ENCODE peak calls at places on chromosomes 12 and 14, in nine cellular contexts. One of them, this sample, is unnamed.

GRCh38 chr12:113688313-113688712 is 216.6 kb upstream of the LHX5 start:
- DNase-seq in non-pigmented ciliary epithelial cell: no peak
- DNase-seq in left cardiac atrium: no peak
- DNase-seq in C1 segment of cervical spinal cord: no peak
- DNase-seq in hippocampal formation: no peak
- DNase-seq in NCI-H1048: no peak
- DNase-seq in hepatocyte: no peak
- DNase-seq in EH: no peak
- DNase-seq in NCI-H748 treated with DMSO at 0.1 percent for 48 hours: no peak
- DNase-seq in this sample: no peak

GRCh38 chr14:93525691-93526451 is 95.1 kb downstream of the UNC79 start:
- DNase-seq in non-pigmented ciliary epithelial cell: no peak
- DNase-seq in left cardiac atrium: no peak
- DNase-seq in C1 segment of cervical spinal cord: no peak
- DNase-seq in hippocampal formation: no peak
- DNase-seq in NCI-H1048: no peak
- DNase-seq in hepatocyte: no peak
- DNase-seq in EH: no peak
- DNase-seq in NCI-H748 treated with DMSO at 0.1 percent for 48 hours: no peak
- DNase-seq in this sample: peak; percentile 2

GRCh38 chr14:56844603-56845002 is 34.3 kb upstream of the OTX2 start:
- DNase-seq in non-pigmented ciliary epithelial cell: no peak
- DNase-seq in left cardiac atrium: no peak
- DNase-seq in C1 segment of cervical spinal cord: no peak
- DNase-seq in hippocampal formation: no peak
- DNase-seq in NCI-H1048: no peak
- DNase-seq in hepatocyte: no peak
- DNase-seq in EH: no peak
- DNase-seq in NCI-H748 treated with DMSO at 0.1 percent for 48 hours: no peak
- DNase-seq in this sample: no peak

GRCh38 chr14:103422981-103423600 is 37.9 kb downstream of the MARK3 start:
- DNase-seq in non-pigmented ciliary epithelial cell: no peak
- DNase-seq in left cardiac atrium: no peak
- DNase-seq in C1 segment of cervical spinal cord: no peak
- DNase-seq in hippocampal formation: no peak
- DNase-seq in NCI-H1048: no peak
- DNase-seq in hepatocyte: no peak
- DNase-seq in EH: peak; percentile 91
- DNase-seq in NCI-H748 treated with DMSO at 0.1 percent for 48 hours: no peak
- DNase-seq in this sample: no peak

GRCh38 chr14:78342879-78343278 is 172.7 kb downstream of the NRXN3 start:
- DNase-seq in non-pigmented ciliary epithelial cell: no peak
- DNase-seq in left cardiac atrium: no peak
- DNase-seq in C1 segment of cervical spinal cord: no peak
- DNase-seq in hippocampal formation: no peak
- DNase-seq in NCI-H1048: no peak
- DNase-seq in hepatocyte: no peak
- DNase-seq in EH: no peak
- DNase-seq in NCI-H748 treated with DMSO at 0.1 percent for 48 hours: no peak
- DNase-seq in this sample: no peak

GRCh38 chr12:30088259-30088995 is 304.7 kb upstream of the TMTC1 start:
- DNase-seq in non-pigmented ciliary epithelial cell: no peak
- DNase-seq in left cardiac atrium: no peak
- DNase-seq in C1 segment of cervical spinal cord: no peak
- DNase-seq in hippocampal formation: no peak
- DNase-seq in NCI-H1048: no peak
- DNase-seq in hepatocyte: peak; percentile 12
- DNase-seq in EH: no peak
- DNase-seq in NCI-H748 treated with DMSO at 0.1 percent for 48 hours: no peak
- DNase-seq in this sample: no peak

GRCh38 chr14:74612346-74613021 is 447 bp upstream of the LTBP2 start:
- DNase-seq in non-pigmented ciliary epithelial cell: no peak
- DNase-seq in left cardiac atrium: peak; percentile 87
- DNase-seq in C1 segment of cervical spinal cord: no peak
- DNase-seq in hippocampal formation: peak; percentile 35
- DNase-seq in NCI-H1048: peak; percentile 38
- DNase-seq in hepatocyte: peak; percentile 93
- DNase-seq in EH: peak; percentile 78
- DNase-seq in NCI-H748 treated with DMSO at 0.1 percent for 48 hours: peak; percentile 55
- DNase-seq in this sample: no peak

GRCh38 chr12:132373967-132374820 is 44.8 kb upstream of the GALNT9 start:
- DNase-seq in non-pigmented ciliary epithelial cell: no peak
- DNase-seq in left cardiac atrium: peak; percentile 7
- DNase-seq in C1 segment of cervical spinal cord: no peak
- DNase-seq in hippocampal formation: no peak
- DNase-seq in NCI-H1048: no peak
- DNase-seq in hepatocyte: peak; percentile 44
- DNase-seq in EH: peak; percentile 8
- DNase-seq in NCI-H748 treated with DMSO at 0.1 percent for 48 hours: no peak
- DNase-seq in this sample: no peak

GRCh38 chr12:54596526-54596946 is 8.1 kb upstream of the PPP1R1A start:
- DNase-seq in non-pigmented ciliary epithelial cell: peak; percentile 23
- DNase-seq in left cardiac atrium: peak; percentile 65
- DNase-seq in C1 segment of cervical spinal cord: no peak
- DNase-seq in hippocampal formation: peak; percentile 37
- DNase-seq in NCI-H1048: no peak
- DNase-seq in hepatocyte: peak; percentile 83
- DNase-seq in EH: peak; percentile 62
- DNase-seq in NCI-H748 treated with DMSO at 0.1 percent for 48 hours: peak; percentile 31
- DNase-seq in this sample: no peak

GRCh38 chr12:131378176-131378842 is 332.6 kb upstream of the SFSWAP start:
- DNase-seq in non-pigmented ciliary epithelial cell: no peak
- DNase-seq in left cardiac atrium: no peak
- DNase-seq in C1 segment of cervical spinal cord: no peak
- DNase-seq in hippocampal formation: no peak
- DNase-seq in NCI-H1048: no peak
- DNase-seq in hepatocyte: no peak
- DNase-seq in EH: no peak
- DNase-seq in NCI-H748 treated with DMSO at 0.1 percent for 48 hours: no peak
- DNase-seq in this sample: no peak

GRCh38 chr12:108414021-108414420 is 74.9 kb upstream of the CMKLR1 start:
- DNase-seq in non-pigmented ciliary epithelial cell: no peak
- DNase-seq in left cardiac atrium: no peak
- DNase-seq in C1 segment of cervical spinal cord: no peak
- DNase-seq in hippocampal formation: no peak
- DNase-seq in NCI-H1048: no peak
- DNase-seq in hepatocyte: no peak
- DNase-seq in EH: no peak
- DNase-seq in NCI-H748 treated with DMSO at 0.1 percent for 48 hours: no peak
- DNase-seq in this sample: no peak

GRCh38 chr14:70318635-70319013 is 40.9 kb downstream of the COX16 start:
- DNase-seq in non-pigmented ciliary epithelial cell: no peak
- DNase-seq in left cardiac atrium: no peak
- DNase-seq in C1 segment of cervical spinal cord: no peak
- DNase-seq in hippocampal formation: no peak
- DNase-seq in NCI-H1048: no peak
- DNase-seq in hepatocyte: no peak
- DNase-seq in EH: no peak
- DNase-seq in NCI-H748 treated with DMSO at 0.1 percent for 48 hours: no peak
- DNase-seq in this sample: no peak

GRCh38 chr14:53999061-53999488 is 42.5 kb upstream of the BMP4 start:
- DNase-seq in non-pigmented ciliary epithelial cell: peak; percentile 70
- DNase-seq in left cardiac atrium: no peak
- DNase-seq in C1 segment of cervical spinal cord: no peak
- DNase-seq in hippocampal formation: no peak
- DNase-seq in NCI-H1048: no peak
- DNase-seq in hepatocyte: peak; percentile 34
- DNase-seq in EH: peak; percentile 94
- DNase-seq in NCI-H748 treated with DMSO at 0.1 percent for 48 hours: no peak
- DNase-seq in this sample: peak; percentile 81

GRCh38 chr12:87280356-87280755 is 748.8 kb downstream of the C12orf50 start:
- DNase-seq in non-pigmented ciliary epithelial cell: no peak
- DNase-seq in left cardiac atrium: no peak
- DNase-seq in C1 segment of cervical spinal cord: no peak
- DNase-seq in hippocampal formation: no peak
- DNase-seq in NCI-H1048: no peak
- DNase-seq in hepatocyte: no peak
- DNase-seq in EH: no peak
- DNase-seq in NCI-H748 treated with DMSO at 0.1 percent for 48 hours: no peak
- DNase-seq in this sample: no peak

GRCh38 chr14:52923902-52924575 is 26.8 kb downstream of the FERMT2 start:
- DNase-seq in non-pigmented ciliary epithelial cell: no peak
- DNase-seq in left cardiac atrium: no peak
- DNase-seq in C1 segment of cervical spinal cord: no peak
- DNase-seq in hippocampal formation: no peak
- DNase-seq in NCI-H1048: no peak
- DNase-seq in hepatocyte: no peak
- DNase-seq in EH: no peak
- DNase-seq in NCI-H748 treated with DMSO at 0.1 percent for 48 hours: no peak
- DNase-seq in this sample: no peak

GRCh38 chr12:42633594-42633993 is 44.0 kb upstream of the PRICKLE1 start:
- DNase-seq in non-pigmented ciliary epithelial cell: no peak
- DNase-seq in left cardiac atrium: no peak
- DNase-seq in C1 segment of cervical spinal cord: no peak
- DNase-seq in hippocampal formation: no peak
- DNase-seq in NCI-H1048: no peak
- DNase-seq in hepatocyte: no peak
- DNase-seq in EH: no peak
- DNase-seq in NCI-H748 treated with DMSO at 0.1 percent for 48 hours: no peak
- DNase-seq in this sample: no peak

GRCh38 chr14:59013672-59014298 is 174.7 kb upstream of the DAAM1 start:
- DNase-seq in non-pigmented ciliary epithelial cell: peak; percentile 20
- DNase-seq in left cardiac atrium: no peak
- DNase-seq in C1 segment of cervical spinal cord: no peak
- DNase-seq in hippocampal formation: no peak
- DNase-seq in NCI-H1048: no peak
- DNase-seq in hepatocyte: no peak
- DNase-seq in EH: peak; percentile 68
- DNase-seq in NCI-H748 treated with DMSO at 0.1 percent for 48 hours: no peak
- DNase-seq in this sample: no peak

GRCh38 chr14:94570002-94570400 is 8.8 kb downstream of the SERPINA4 start:
- DNase-seq in non-pigmented ciliary epithelial cell: no peak
- DNase-seq in left cardiac atrium: no peak
- DNase-seq in C1 segment of cervical spinal cord: no peak
- DNase-seq in hippocampal formation: no peak
- DNase-seq in NCI-H1048: no peak
- DNase-seq in hepatocyte: no peak
- DNase-seq in EH: no peak
- DNase-seq in NCI-H748 treated with DMSO at 0.1 percent for 48 hours: no peak
- DNase-seq in this sample: no peak

GRCh38 chr14:92105073-92105844 is 1.1 kb downstream of the ATXN3 start:
- DNase-seq in non-pigmented ciliary epithelial cell: no peak
- DNase-seq in left cardiac atrium: no peak
- DNase-seq in C1 segment of cervical spinal cord: no peak
- DNase-seq in hippocampal formation: no peak
- DNase-seq in NCI-H1048: no peak
- DNase-seq in hepatocyte: no peak
- DNase-seq in EH: no peak
- DNase-seq in NCI-H748 treated with DMSO at 0.1 percent for 48 hours: no peak
- DNase-seq in this sample: no peak

GRCh38 chr12:46722737-46723136 is 103.1 kb downstream of the SLC38A4 start:
- DNase-seq in non-pigmented ciliary epithelial cell: no peak
- DNase-seq in left cardiac atrium: no peak
- DNase-seq in C1 segment of cervical spinal cord: no peak
- DNase-seq in hippocampal formation: no peak
- DNase-seq in NCI-H1048: no peak
- DNase-seq in hepatocyte: no peak
- DNase-seq in EH: peak; percentile 18
- DNase-seq in NCI-H748 treated with DMSO at 0.1 percent for 48 hours: no peak
- DNase-seq in this sample: no peak

GRCh38 chr12:114858388-114859146 is 174.6 kb upstream of the TBX3 start:
- DNase-seq in non-pigmented ciliary epithelial cell: no peak
- DNase-seq in left cardiac atrium: no peak
- DNase-seq in C1 segment of cervical spinal cord: no peak
- DNase-seq in hippocampal formation: no peak
- DNase-seq in NCI-H1048: no peak
- DNase-seq in hepatocyte: peak; percentile 69
- DNase-seq in EH: no peak
- DNase-seq in NCI-H748 treated with DMSO at 0.1 percent for 48 hours: no peak
- DNase-seq in this sample: no peak

GRCh38 chr12:54977857-54978256 is 6.7 kb downstream of the TESPA1 start:
- DNase-seq in non-pigmented ciliary epithelial cell: no peak
- DNase-seq in left cardiac atrium: no peak
- DNase-seq in C1 segment of cervical spinal cord: no peak
- DNase-seq in hippocampal formation: no peak
- DNase-seq in NCI-H1048: no peak
- DNase-seq in hepatocyte: no peak
- DNase-seq in EH: no peak
- DNase-seq in NCI-H748 treated with DMSO at 0.1 percent for 48 hours: no peak
- DNase-seq in this sample: no peak

GRCh38 chr14:44640416-44640815 is 133.3 kb upstream of the FSCB start:
- DNase-seq in non-pigmented ciliary epithelial cell: no peak
- DNase-seq in left cardiac atrium: no peak
- DNase-seq in C1 segment of cervical spinal cord: no peak
- DNase-seq in hippocampal formation: no peak
- DNase-seq in NCI-H1048: no peak
- DNase-seq in hepatocyte: no peak
- DNase-seq in EH: no peak
- DNase-seq in NCI-H748 treated with DMSO at 0.1 percent for 48 hours: no peak
- DNase-seq in this sample: no peak

GRCh38 chr12:54225666-54226065 is 36.9 kb upstream of the SMUG1 start:
- DNase-seq in non-pigmented ciliary epithelial cell: no peak
- DNase-seq in left cardiac atrium: no peak
- DNase-seq in C1 segment of cervical spinal cord: no peak
- DNase-seq in hippocampal formation: no peak
- DNase-seq in NCI-H1048: no peak
- DNase-seq in hepatocyte: no peak
- DNase-seq in EH: peak; percentile 51
- DNase-seq in NCI-H748 treated with DMSO at 0.1 percent for 48 hours: no peak
- DNase-seq in this sample: no peak

GRCh38 chr12:15522574-15523187 is 200.4 kb downstream of the PTPRO start:
- DNase-seq in non-pigmented ciliary epithelial cell: no peak
- DNase-seq in left cardiac atrium: no peak
- DNase-seq in C1 segment of cervical spinal cord: no peak
- DNase-seq in hippocampal formation: no peak
- DNase-seq in NCI-H1048: no peak
- DNase-seq in hepatocyte: peak; percentile 58
- DNase-seq in EH: peak; percentile 66
- DNase-seq in NCI-H748 treated with DMSO at 0.1 percent for 48 hours: peak; percentile 54
- DNase-seq in this sample: no peak

GRCh38 chr14:58805057-58805456 is 167.3 kb downstream of the DACT1 start:
- DNase-seq in non-pigmented ciliary epithelial cell: no peak
- DNase-seq in left cardiac atrium: peak; percentile 41
- DNase-seq in C1 segment of cervical spinal cord: no peak
- DNase-seq in hippocampal formation: no peak
- DNase-seq in NCI-H1048: no peak
- DNase-seq in hepatocyte: no peak
- DNase-seq in EH: no peak
- DNase-seq in NCI-H748 treated with DMSO at 0.1 percent for 48 hours: no peak
- DNase-seq in this sample: no peak

GRCh38 chr14:92651793-92652382 is 96.5 kb downstream of the LGMN start:
- DNase-seq in non-pigmented ciliary epithelial cell: no peak
- DNase-seq in left cardiac atrium: peak; percentile 62
- DNase-seq in C1 segment of cervical spinal cord: no peak
- DNase-seq in hippocampal formation: peak; percentile 11
- DNase-seq in NCI-H1048: no peak
- DNase-seq in hepatocyte: no peak
- DNase-seq in EH: no peak
- DNase-seq in NCI-H748 treated with DMSO at 0.1 percent for 48 hours: no peak
- DNase-seq in this sample: no peak

GRCh38 chr12:112930350-112930749 is 7.9 kb upstream of the OAS3 start:
- DNase-seq in non-pigmented ciliary epithelial cell: no peak
- DNase-seq in left cardiac atrium: no peak
- DNase-seq in C1 segment of cervical spinal cord: no peak
- DNase-seq in hippocampal formation: no peak
- DNase-seq in NCI-H1048: no peak
- DNase-seq in hepatocyte: no peak
- DNase-seq in EH: no peak
- DNase-seq in NCI-H748 treated with DMSO at 0.1 percent for 48 hours: no peak
- DNase-seq in this sample: no peak

GRCh38 chr14:80536456-80536855 is 325.2 kb upstream of the DIO2 start:
- DNase-seq in non-pigmented ciliary epithelial cell: no peak
- DNase-seq in left cardiac atrium: no peak
- DNase-seq in C1 segment of cervical spinal cord: no peak
- DNase-seq in hippocampal formation: no peak
- DNase-seq in NCI-H1048: no peak
- DNase-seq in hepatocyte: no peak
- DNase-seq in EH: no peak
- DNase-seq in NCI-H748 treated with DMSO at 0.1 percent for 48 hours: no peak
- DNase-seq in this sample: no peak

GRCh38 chr12:52307836-52308806 is 13.1 kb downstream of the KRT83 start:
- DNase-seq in non-pigmented ciliary epithelial cell: no peak
- DNase-seq in left cardiac atrium: peak; percentile 56
- DNase-seq in C1 segment of cervical spinal cord: no peak
- DNase-seq in hippocampal formation: peak; percentile 48
- DNase-seq in NCI-H1048: no peak
- DNase-seq in hepatocyte: peak; percentile 85
- DNase-seq in EH: peak; percentile 61
- DNase-seq in NCI-H748 treated with DMSO at 0.1 percent for 48 hours: peak; percentile 41
- DNase-seq in this sample: no peak

This sample was measured in AG04449.